ENCODE peak calls at places on chromosomes 6 and 20, in eight cellular contexts. H, F, U, T, N, W, E and X are unnamed samples.

GRCh38 chr20:34621383-34622367 is 55.2 kb downstream of the PIGU start:
- DNase-seq in U (no peak), T (no peak), W (no peak), N (no peak), E (no peak), F (peak; percentile 74), H (peak; percentile 39), X (no peak)

GRCh38 chr6:45927421-45928234 is 88.0 kb downstream of the CLIC5 start:
- DNase-seq in W (peak; percentile 36), N (no peak), H (no peak), E (no peak), T (no peak), U (no peak), F (no peak), X (no peak)

GRCh38 chr6:151716446-151717047 is 90.9 kb upstream of the ESR1 start:
- DNase-seq in T (no peak), U (no peak), F (peak; percentile 13), E (peak; percentile 33), W (peak; percentile 57), N (peak; percentile 26), H (no peak), X (no peak)

GRCh38 chr6:37702314-37702713 is 4.6 kb upstream of the MDGA1 start:
- DNase-seq in N (no peak), F (no peak), W (no peak), E (no peak), T (no peak), U (no peak), H (peak; percentile 56), X (no peak)

GRCh38 chr6:139877828-139878405 is 503.5 kb upstream of the CITED2 start:
- DNase-seq in F (no peak), U (no peak), W (no peak), H (peak; percentile 35), T (no peak), N (no peak), E (no peak), X (no peak)

GRCh38 chr6:16105056-16105455 is 23.8 kb upstream of the MYLIP start:
- DNase-seq in F (no peak), E (no peak), W (no peak), H (no peak), U (no peak), N (no peak), T (no peak), X (no peak)

GRCh38 chr20:11776687-11777086 is 141.0 kb upstream of the BTBD3 start:
- DNase-seq in H (no peak), E (no peak), T (no peak), U (no peak), W (no peak), F (no peak), N (no peak), X (no peak)

GRCh38 chr6:72553531-72554202 is 68.2 kb upstream of the KCNQ5 start:
- DNase-seq in W (peak; percentile 47), E (no peak), T (no peak), U (peak; percentile 61), N (no peak), H (peak; percentile 4), F (no peak), X (peak; percentile 14)

GRCh38 chr6:95501032-95501904 is 76.1 kb upstream of the MANEA start:
- DNase-seq in W (no peak), E (no peak), F (no peak), U (no peak), T (no peak), N (no peak), H (no peak), X (no peak)

GRCh38 chr6:6556738-6557503 is 31.6 kb upstream of the LY86 start:
- DNase-seq in N (peak; percentile 49), F (peak; percentile 64), H (peak; percentile 87), E (peak; percentile 19), U (peak; percentile 23), W (peak; percentile 81), T (peak; percentile 36), X (no peak)

GRCh38 chr6:1630771-1631217 is 21.1 kb downstream of the FOXC1 start:
- DNase-seq in W (no peak), N (no peak), U (no peak), T (no peak), H (no peak), F (no peak), E (no peak), X (no peak)

GRCh38 chr6:22152871-22153270 is 144.0 kb downstream of the PRL start:
- DNase-seq in E (no peak), T (no peak), F (no peak), N (no peak), U (no peak), W (no peak), H (no peak), X (no peak)

GRCh38 chr6:128511518-128511917 is 8.9 kb downstream of the PTPRK start:
- DNase-seq in H (no peak), E (no peak), N (no peak), W (no peak), F (no peak), U (no peak), T (no peak), X (peak; percentile 72)

GRCh38 chr20:60168963-60169362 is 210.7 kb downstream of the CDH26 start:
- DNase-seq in H (no peak), W (no peak), F (no peak), U (no peak), T (no peak), E (no peak), N (no peak), X (no peak)

GRCh38 chr6:3085074-3085473 is 16.8 kb downstream of the RIPK1 start:
- DNase-seq in W (no peak), U (no peak), N (no peak), H (no peak), E (no peak), T (no peak), F (no peak), X (no peak)

GRCh38 chr6:130697661-130698535 is 129.3 kb upstream of the SMLR1 start:
- DNase-seq in T (no peak), F (peak; percentile 59), U (no peak), H (peak; percentile 43), W (peak; percentile 79), N (peak; percentile 59), E (no peak), X (no peak)

GRCh38 chr6:125913864-125914351 is 42.7 kb upstream of the HINT3 start:
- DNase-seq in N (peak; percentile 35), E (peak; percentile 30), U (peak; percentile 98), T (no peak), H (no peak), F (no peak), W (no peak), X (peak; percentile 93)

GRCh38 chr20:62120990-62121775 is 1.1 kb upstream of the LSM14B start:
- DNase-seq in N (peak; percentile 76), W (peak; percentile 31), H (no peak), E (no peak), U (peak; percentile 25), F (no peak), T (no peak), X (no peak)

GRCh38 chr6:150238294-150238693 is 95.5 kb downstream of the PPP1R14C start:
- DNase-seq in W (no peak), T (peak; percentile 47), F (no peak), E (no peak), N (no peak), U (no peak), H (no peak), X (no peak)

GRCh38 chr6:109039795-109040194 is 54.9 kb downstream of the SESN1 start:
- DNase-seq in W (no peak), H (peak; percentile 67), N (no peak), U (no peak), T (no peak), E (no peak), F (peak; percentile 53), X (no peak)

GRCh38 chr20:4305091-4305490 is 289.7 kb upstream of the RNF24 start:
- DNase-seq in T (no peak), F (no peak), W (no peak), N (no peak), E (no peak), U (no peak), H (no peak), X (no peak)

DNA sequence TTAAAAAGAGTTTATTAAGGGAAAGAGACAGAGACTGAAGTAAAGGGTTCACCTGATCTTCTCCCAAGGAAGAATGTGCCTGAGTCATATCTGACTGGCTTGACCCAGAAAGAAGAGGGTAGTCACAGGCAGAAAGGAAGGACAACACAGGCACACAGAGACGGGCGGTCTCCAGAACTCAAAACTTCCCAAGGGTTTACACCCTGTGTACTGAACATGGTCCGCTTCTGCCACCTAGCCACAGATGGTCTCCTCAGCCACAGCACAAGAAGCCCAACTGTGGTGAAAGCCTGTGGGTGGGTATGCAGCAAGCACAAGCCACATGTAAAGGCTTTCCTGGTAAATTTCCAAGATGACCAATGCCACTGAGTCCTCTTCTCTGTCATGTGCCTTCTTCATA is 17.2 kb downstream of the UNC5CL start:
- DNase-seq in F (peak; percentile 50), T (peak; percentile 34), N (peak; percentile 68), E (no peak), W (no peak), U (peak; percentile 35), H (peak; percentile 20), X (no peak)
- TF ChIP-seq CTCF in F (peak; percentile 40), T (peak; percentile 53), N (peak; percentile 10), E (peak; percentile 58), W (no peak), U (peak; percentile 76), H (no peak), X (peak; percentile 40)

GRCh38 chr6:170296423-170296745 is 5.5 kb upstream of the DLL1 start:
- DNase-seq in F (no peak), N (no peak), U (no peak), E (no peak), T (no peak), W (peak; percentile 63), H (no peak), X (no peak)
- H3K4me3 ChIP-seq in F (peak overlapping the region; percentile 64), N (no peak overlapping the region), U (no peak overlapping the region), E (peak overlapping the region; percentile 49), T (peak overlapping the region; percentile 73), W (peak overlapping the region; percentile 78), H (no peak overlapping the region), X (peak overlapping the region; percentile 36)

GRCh38 chr6:56693246-56693607 is 50.5 kb upstream of the DST start:
- DNase-seq in E (peak; percentile 86), N (peak; percentile 86), U (peak; percentile 87), H (no peak), T (peak; percentile 92), F (peak; percentile 22), W (no peak), X (no peak)

GRCh38 chr6:56695702-56696101 is 53.0 kb upstream of the DST start:
- DNase-seq in F (no peak), E (no peak), H (no peak), U (no peak), N (no peak), W (no peak), T (no peak), X (no peak)

GRCh38 chr6:56693988-56694387 is 51.3 kb upstream of the DST start:
- DNase-seq in H (no peak), U (no peak), E (no peak), W (no peak), N (no peak), F (no peak), T (no peak), X (no peak)

GRCh38 chr6:56699066-56699654 is 56.5 kb upstream of the DST start:
- DNase-seq in U (no peak), N (no peak), E (no peak), F (no peak), T (no peak), W (no peak), H (peak; percentile 37), X (no peak)
- TF ChIP-seq CTCF in U (peak; percentile 25), N (peak; percentile 61), E (peak; percentile 47), F (peak; percentile 38), T (peak; percentile 72), W (peak; percentile 63), H (no peak), X (peak; percentile 22)

GRCh38 chr6:28976677-28977076 is 28.4 kb downstream of the ZNF311 start:
- DNase-seq in H (no peak), E (no peak), W (no peak), F (no peak), N (no peak), U (no peak), T (no peak), X (no peak)
- H3K4me3 ChIP-seq in H (peak overlapping the region; percentile 78), E (no peak overlapping the region), W (peak overlapping the region; percentile 69), F (no peak overlapping the region), N (no peak overlapping the region), U (no peak overlapping the region), T (no peak overlapping the region), X (no peak overlapping the region)